ENCODE peak calls at places on chromosomes 16 and 17, in five cellular contexts. T is HCT116, Q is SK-N-SH, D is GM12878, H is K562. V is an unnamed sample.

GRCh38 chr17:63390090-63390489 is 56.0 kb downstream of the CYB561 start:
- DNase-seq in Q (no peak), T (no peak), H (no peak), D (no peak), V (no peak)

GRCh38 chr17:78839173-78839761 is 1.3 kb downstream of the USP36 start:
- DNase-seq in H (peak), T (no peak), D (no peak), Q (no peak), V (no peak)

GRCh38 chr16:57628008-57628781 is at the start of gene ADGRG1:
- DNase-seq in H (peak), Q (peak), T (peak), D (no peak), V (peak)

GRCh38 chr17:59765038-59765437 is 57.6 kb downstream of the VMP1 start:
- DNase-seq in H (no peak), T (no peak), D (no peak), Q (no peak), V (no peak)

GRCh38 chr17:28282596-28282995 is 36.4 kb upstream of the TMEM97 start:
- DNase-seq in H (no peak), T (peak), D (no peak), Q (no peak), V (no peak)

GRCh38 chr16:67449739-67450138 is 18.8 kb downstream of the HSD11B2 start:
- DNase-seq in H (no peak), T (no peak), D (no peak), Q (no peak), V (no peak)

GRCh38 chr17:74883241-74883750 is 10.1 kb downstream of the FADS6 start:
- DNase-seq in T (no peak), Q (no peak), D (no peak), H (no peak), V (no peak)

GRCh38 chr17:76000755-76001521 is at the start of gene CDK3:
- DNase-seq in D (no peak), Q (no peak), H (no peak), T (no peak), V (no peak)

GRCh38 chr16:85238233-85238647 is 126.0 kb upstream of the CIBAR2 start:
- DNase-seq in H (no peak), D (no peak), T (no peak), Q (peak), V (no peak)

GRCh38 chr17:40307691-40308289 is 1.2 kb upstream of the RARA start:
- DNase-seq in D (no peak), T (no peak), H (peak), Q (no peak), V (no peak)

GRCh38 chr17:62135742-62136141 is 70.7 kb upstream of the MED13 start:
- DNase-seq in Q (no peak), H (no peak), D (no peak), T (no peak), V (no peak)

GRCh38 chr16:85986931-85987749 is 88.2 kb downstream of the IRF8 start:
- DNase-seq in T (no peak), Q (peak), H (peak), D (no peak), V (peak)

GRCh38 chr17:56029980-56030624 is 123.2 kb upstream of the ANKFN1 start:
- DNase-seq in T (no peak), D (no peak), Q (no peak), H (no peak), V (no peak)

GRCh38 chr16:50671644-50672260 is 9.4 kb downstream of the SNX20 start:
- DNase-seq in T (peak), Q (peak), H (peak), D (no peak), V (peak)

GRCh38 chr16:24635900-24636610 is 93.4 kb upstream of the TNRC6A start:
- DNase-seq in D (no peak), H (no peak), Q (peak), T (no peak), V (no peak)

GRCh38 chr17:49716952-49717351 is 9.2 kb upstream of the SLC35B1 start:
- DNase-seq in Q (no peak), D (no peak), T (no peak), H (no peak), V (no peak)

GRCh38 chr17:15048381-15048780 is 216.7 kb downstream of the PMP22 start:
- DNase-seq in D (no peak), Q (no peak), T (peak), H (no peak), V (no peak)

GRCh38 chr17:48100591-48101011 is 677 bp downstream of the CBX1 start:
- DNase-seq in Q (peak), H (peak), T (peak), D (no peak), V (peak)

GRCh38 chr17:4958102-4958501 is 7.2 kb downstream of the ENO3 start:
- DNase-seq in H (no peak), Q (no peak), D (no peak), T (no peak), V (no peak)

GRCh38 chr17:4972322-4972721 is 4.7 kb upstream of the SPAG7 start:
- DNase-seq in Q (no peak), H (no peak), T (no peak), D (no peak), V (no peak)

GRCh38 chr17:50843150-50843905 is 7.9 kb downstream of the WFIKKN2 start:
- DNase-seq in T (no peak), H (no peak), D (no peak), Q (no peak), V (no peak)

GRCh38 chr17:79901131-79901530 is 61.9 kb upstream of the CBX4 start:
- DNase-seq in D (no peak), H (no peak), Q (no peak), T (no peak), V (no peak)

GRCh38 chr17:79977161-79977631 is 58.5 kb downstream of the TBC1D16 start:
- DNase-seq in H (no peak), Q (peak), D (no peak), T (no peak), V (no peak)

GRCh38 chr16:50279142-50279865 is 13.0 kb downstream of the ADCY7 start:
- DNase-seq in D (no peak), Q (no peak), H (peak), T (no peak), V (no peak)

GRCh38 chr17:39118674-39119419 is 32.6 kb downstream of the PLXDC1 start:
- DNase-seq in H (no peak), T (no peak), D (peak), Q (no peak), V (no peak)

GRCh38 chr16:49000594-49000993 is 281.0 kb downstream of the CBLN1 start:
- DNase-seq in Q (no peak), H (peak), D (no peak), T (peak), V (no peak)

GRCh38 chr17:2171725-2172446 is 117.0 kb downstream of the HIC1 start:
- DNase-seq in T (no peak), Q (no peak), H (no peak), D (no peak), V (peak)

GRCh38 chr17:1617620-1618174 is 10.9 kb downstream of the SLC43A2 start:
- DNase-seq in D (no peak), H (peak), T (peak), Q (no peak), V (no peak)

GRCh38 chr16:11152677-11153321 is 103.2 kb downstream of the SOCS1 start:
- DNase-seq in H (peak), D (no peak), T (no peak), Q (no peak), V (peak)

DNA sequence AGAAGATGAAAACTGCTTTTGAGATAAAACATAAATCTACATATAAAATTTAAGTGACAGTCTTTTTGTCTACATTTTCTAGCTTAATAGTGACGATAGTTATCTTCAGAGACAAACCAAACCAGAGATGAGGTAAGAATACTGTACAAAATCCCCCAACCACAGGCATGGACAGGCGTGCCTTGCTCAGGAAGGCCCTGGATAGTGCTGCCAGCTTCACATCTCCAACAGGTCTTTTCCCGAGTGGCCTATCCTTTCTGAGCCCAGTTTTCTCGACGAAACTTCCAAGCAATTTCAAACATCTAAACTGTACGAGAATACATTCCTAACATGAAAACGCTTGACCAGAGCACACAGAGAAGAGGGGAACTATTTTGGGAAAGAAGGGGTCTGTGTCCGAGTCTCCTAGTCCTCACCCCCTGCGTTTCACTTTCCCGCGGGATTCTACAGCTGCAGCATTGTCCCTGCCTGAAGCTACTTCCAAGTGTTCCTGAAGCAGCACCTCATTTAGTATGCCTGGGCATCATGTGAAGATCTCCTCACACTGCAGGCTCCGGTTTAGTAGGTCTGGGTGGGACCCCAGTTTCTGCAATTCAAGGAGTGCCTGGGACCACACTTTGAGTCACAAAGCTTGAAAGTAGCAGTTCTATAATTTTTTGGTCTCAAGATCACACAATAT is 37.8 kb downstream of the GNA13 start:
- DNase-seq in Q (no peak), D (no peak), T (no peak), H (no peak), V (no peak)
- TF ChIP-seq ZBTB33 in Q (no peak), D (no peak), T (no peak), H (no peak), V (no peak)

GRCh38 chr17:44049294-44050080 is 17.0 kb downstream of the LSM12 start:
- DNase-seq in T (no peak), D (no peak), Q (no peak), H (no peak), V (no peak)

GRCh38 chr17:44039829-44040635 is 25.3 kb upstream of the TMEM101 start:
- DNase-seq in H (no peak), T (no peak), Q (no peak), D (no peak), V (no peak)

GRCh38 chr17:44043326-44043725 is 23.1 kb downstream of the LSM12 start:
- DNase-seq in D (no peak), T (no peak), H (no peak), Q (no peak), V (no peak)

GRCh38 chr17:44045493-44045892 is 21.0 kb downstream of the LSM12 start:
- DNase-seq in T (no peak), D (no peak), Q (no peak), H (no peak), V (no peak)

DNA sequence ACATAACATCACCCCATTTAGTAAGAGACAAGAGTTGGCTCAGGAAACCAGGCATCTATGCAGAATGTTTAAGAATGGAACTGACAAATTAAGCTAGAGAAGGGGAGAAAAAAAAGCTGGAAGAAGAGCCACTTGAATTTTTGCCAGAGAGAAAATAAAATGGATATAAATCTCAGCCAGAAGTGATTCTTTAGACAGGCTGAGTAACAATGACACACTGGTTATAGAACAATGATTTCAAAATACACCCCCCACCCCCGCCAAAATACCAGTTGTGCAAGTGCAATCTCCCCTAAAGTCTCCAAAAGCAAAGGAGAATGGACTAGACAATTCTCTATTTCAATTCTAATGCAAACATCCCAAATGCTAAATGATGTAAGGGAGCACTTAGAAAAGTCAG is 22.4 kb downstream of the LSM12 start:
- DNase-seq in D (no peak), Q (no peak), H (no peak), T (no peak), V (no peak)
- TF ChIP-seq ZBTB33 in D (no peak), Q (no peak), H (no peak), T (no peak), V (no peak)

DNA sequence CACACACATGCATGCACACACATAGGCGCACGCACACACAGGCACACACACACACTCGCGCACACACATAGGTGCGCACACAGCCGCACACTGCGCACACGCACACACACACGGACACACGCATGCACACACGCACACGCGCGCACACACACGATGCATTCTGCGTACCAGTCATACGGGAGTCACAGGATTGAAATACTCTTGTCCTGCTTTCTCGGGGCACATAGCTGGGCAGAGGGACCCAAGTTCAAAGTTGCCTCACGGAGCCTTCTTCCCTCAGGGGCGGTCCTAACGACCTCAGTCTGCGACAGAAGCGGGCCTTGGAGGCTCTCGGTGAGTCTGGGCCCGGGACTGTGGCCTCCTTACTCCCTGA is 56.0 kb downstream of the MRM1 start:
- DNase-seq in Q (no peak), H (no peak), D (no peak), T (no peak), V (no peak)
- TF ChIP-seq ZBTB33 in Q (no peak), H (no peak), D (no peak), T (no peak), V (no peak)

GRCh38 chr16:86990451-86990850 is 326.7 kb downstream of the C16orf95 start:
- DNase-seq in Q (no peak), T (no peak), D (no peak), H (no peak), V (no peak)

GRCh38 chr16:86993426-86994110 is 323.6 kb downstream of the C16orf95 start:
- DNase-seq in Q (no peak), D (no peak), H (no peak), T (no peak), V (no peak)

GRCh38 chr16:86992587-86992986 is 324.6 kb downstream of the C16orf95 start:
- DNase-seq in H (no peak), T (no peak), Q (no peak), D (no peak), V (no peak)

GRCh38 chr16:86994215-86994614 is 323.0 kb downstream of the C16orf95 start:
- DNase-seq in D (no peak), H (no peak), Q (no peak), T (no peak), V (no peak)

DNA sequence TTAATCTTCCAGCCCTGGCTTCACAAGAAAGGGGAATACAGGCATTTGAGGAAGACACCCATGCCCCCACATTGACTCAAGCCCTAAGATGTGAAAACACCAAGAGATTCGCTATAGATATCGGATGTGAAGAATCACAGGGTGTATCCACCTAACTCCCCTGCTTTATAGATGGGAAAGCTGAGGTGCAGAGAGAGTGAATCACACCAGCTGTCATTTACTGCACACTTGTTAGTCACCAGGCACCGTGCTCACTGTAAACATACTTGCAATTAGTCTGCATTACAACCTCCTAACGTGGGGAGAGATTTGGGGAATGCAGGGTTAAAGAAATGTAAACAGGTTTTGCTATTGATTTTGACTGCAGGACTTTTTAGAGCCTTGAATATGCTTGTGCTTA is 325.5 kb downstream of the C16orf95 start:
- DNase-seq in D (no peak), T (no peak), H (no peak), Q (no peak), V (no peak)
- TF ChIP-seq ZBTB33 in D (no peak), T (no peak), H (no peak), Q (no peak), V (no peak)

DNA sequence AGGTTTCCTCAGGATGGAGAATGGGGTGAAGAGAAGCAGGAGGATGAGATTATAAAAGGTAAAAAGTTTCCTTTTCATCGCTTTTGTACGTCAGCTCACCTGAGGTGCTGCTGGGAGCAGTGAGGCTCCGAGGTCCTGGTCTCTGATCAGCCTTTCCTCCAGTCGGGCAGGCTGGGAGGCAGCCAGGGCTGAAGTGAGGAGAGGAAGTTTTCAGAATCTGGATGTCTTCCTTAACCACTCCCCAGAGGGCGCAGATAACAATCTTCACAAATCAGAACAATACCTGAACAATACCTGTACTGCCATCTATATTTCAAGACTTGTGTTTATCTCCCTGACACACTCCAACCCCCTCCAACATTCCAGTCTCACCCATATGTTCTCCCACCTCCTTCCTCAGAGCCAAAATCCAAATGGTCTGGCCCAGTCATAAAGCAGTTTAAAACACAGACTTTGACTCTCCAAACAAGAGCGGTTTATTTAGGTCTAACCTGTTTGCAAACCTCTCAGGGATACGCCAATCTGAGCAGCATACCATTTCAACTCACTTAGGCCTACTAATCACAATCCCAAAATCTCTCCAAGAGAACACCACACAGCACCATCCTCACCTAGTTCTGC is 6.8 kb downstream of the ZNF18 start:
- DNase-seq in Q (no peak), T (no peak), D (no peak), H (no peak), V (no peak)
- TF ChIP-seq ZBTB33 in Q (no peak), T (no peak), D (no peak), H (no peak), V (no peak)

GRCh38 chr16:3625331-3625730 is 13.9 kb upstream of the SLX4 start:
- DNase-seq in H (no peak), Q (no peak), D (no peak), T (no peak), V (no peak)

GRCh38 chr16:3623642-3624041 is 12.2 kb upstream of the SLX4 start:
- DNase-seq in H (no peak), D (no peak), Q (no peak), T (no peak), V (no peak)

GRCh38 chr16:3625911-3626732 is 14.7 kb upstream of the SLX4 start:
- DNase-seq in D (no peak), T (no peak), H (peak), Q (no peak), V (no peak)
- TF ChIP-seq ZBTB33 in D (no peak), T (no peak), H (no peak), Q (no peak), V (no peak)

GRCh38 chr17:16486373-16487250 is 5.4 kb downstream of the LRRC75A start:
- DNase-seq in H (no peak), Q (peak), D (no peak), T (no peak), V (no peak)
- TF ChIP-seq ZBTB33 in H (no peak), Q (no peak), D (no peak), T (no peak), V (no peak)

GRCh38 chr17:46027326-46028325 is 28.6 kb downstream of the STH start:
- DNase-seq in H (no peak), Q (no peak), T (no peak), D (no peak), V (no peak)
- TF ChIP-seq ZBTB33 in H (no peak), Q (no peak), T (no peak), D (no peak), V (no peak)

V was measured in HepG2.